ENCODE peak calls at places on chromosomes 13 and 19, in ten cellular contexts. One of them, this sample, is unnamed.

GRCh38 chr19:16429066-16429758 is 42.6 kb downstream of the EPS15L1 start:
- DNase-seq in psoas muscle: peak
- DNase-seq in fibroblast of lung: no peak
- DNase-seq in GM10248: no peak
- DNase-seq in heart right ventricle: peak
- DNase-seq in neural crest cell: no peak
- DNase-seq in colonic mucosa: no peak
- DNase-seq in RWPE1: peak
- DNase-seq in bronchial epithelial cell: peak
- DNase-seq in fibroblast of mammary gland: no peak
- DNase-seq in this sample: no peak

GRCh38 chr13:100464006-100464405 is 124.6 kb downstream of the GGACT start:
- DNase-seq in psoas muscle: no peak
- DNase-seq in fibroblast of lung: no peak
- DNase-seq in GM10248: no peak
- DNase-seq in heart right ventricle: no peak
- DNase-seq in neural crest cell: no peak
- DNase-seq in colonic mucosa: no peak
- DNase-seq in RWPE1: no peak
- DNase-seq in bronchial epithelial cell: no peak
- DNase-seq in fibroblast of mammary gland: no peak
- DNase-seq in this sample: no peak

GRCh38 chr19:4097501-4097900 is 26.4 kb downstream of the MAP2K2 start:
- DNase-seq in psoas muscle: peak
- DNase-seq in fibroblast of lung: no peak
- DNase-seq in GM10248: no peak
- DNase-seq in heart right ventricle: peak
- DNase-seq in neural crest cell: no peak
- DNase-seq in colonic mucosa: no peak
- DNase-seq in RWPE1: no peak
- DNase-seq in bronchial epithelial cell: no peak
- DNase-seq in fibroblast of mammary gland: no peak
- DNase-seq in this sample: no peak

GRCh38 chr19:5170329-5170745 is 170.3 kb downstream of the PTPRS start:
- DNase-seq in psoas muscle: no peak
- DNase-seq in fibroblast of lung: no peak
- DNase-seq in GM10248: no peak
- DNase-seq in heart right ventricle: no peak
- DNase-seq in neural crest cell: peak
- DNase-seq in colonic mucosa: peak
- DNase-seq in RWPE1: no peak
- DNase-seq in bronchial epithelial cell: no peak
- DNase-seq in fibroblast of mammary gland: no peak
- DNase-seq in this sample: peak

GRCh38 chr19:54248016-54248601 is 5.5 kb upstream of the LILRA6 start:
- DNase-seq in psoas muscle: no peak
- DNase-seq in fibroblast of lung: no peak
- DNase-seq in GM10248: no peak
- DNase-seq in heart right ventricle: no peak
- DNase-seq in neural crest cell: no peak
- DNase-seq in colonic mucosa: no peak
- DNase-seq in RWPE1: no peak
- DNase-seq in bronchial epithelial cell: no peak
- DNase-seq in fibroblast of mammary gland: peak
- DNase-seq in this sample: no peak

GRCh38 chr19:51971624-51972023 is 15.0 kb downstream of the ZNF350 start:
- DNase-seq in psoas muscle: no peak
- DNase-seq in fibroblast of lung: peak
- DNase-seq in GM10248: no peak
- DNase-seq in heart right ventricle: no peak
- DNase-seq in neural crest cell: no peak
- DNase-seq in colonic mucosa: no peak
- DNase-seq in RWPE1: no peak
- DNase-seq in bronchial epithelial cell: no peak
- DNase-seq in fibroblast of mammary gland: peak
- DNase-seq in this sample: peak

GRCh38 chr13:39297664-39298171 is 259.5 kb downstream of the NHLRC3 start:
- DNase-seq in psoas muscle: no peak
- DNase-seq in fibroblast of lung: no peak
- DNase-seq in GM10248: no peak
- DNase-seq in heart right ventricle: no peak
- DNase-seq in neural crest cell: no peak
- DNase-seq in colonic mucosa: no peak
- DNase-seq in RWPE1: no peak
- DNase-seq in bronchial epithelial cell: no peak
- DNase-seq in fibroblast of mammary gland: no peak
- DNase-seq in this sample: no peak

GRCh38 chr13:78443839-78444238 is 159.5 kb downstream of the POU4F1 start:
- DNase-seq in psoas muscle: no peak
- DNase-seq in fibroblast of lung: no peak
- DNase-seq in GM10248: no peak
- DNase-seq in heart right ventricle: no peak
- DNase-seq in neural crest cell: no peak
- DNase-seq in colonic mucosa: no peak
- DNase-seq in RWPE1: no peak
- DNase-seq in bronchial epithelial cell: no peak
- DNase-seq in fibroblast of mammary gland: no peak
- DNase-seq in this sample: no peak

GRCh38 chr13:26502826-26503225 is 54.7 kb upstream of the WASF3 start:
- DNase-seq in psoas muscle: peak
- DNase-seq in fibroblast of lung: peak
- DNase-seq in GM10248: no peak
- DNase-seq in heart right ventricle: no peak
- DNase-seq in neural crest cell: no peak
- DNase-seq in colonic mucosa: no peak
- DNase-seq in RWPE1: no peak
- DNase-seq in bronchial epithelial cell: peak
- DNase-seq in fibroblast of mammary gland: peak
- DNase-seq in this sample: no peak

GRCh38 chr19:48991823-48992570 is 1.1 kb downstream of the GYS1 start:
- DNase-seq in psoas muscle: peak
- DNase-seq in fibroblast of lung: peak
- DNase-seq in GM10248: peak
- DNase-seq in heart right ventricle: peak
- DNase-seq in neural crest cell: no peak
- DNase-seq in colonic mucosa: peak
- DNase-seq in RWPE1: peak
- DNase-seq in bronchial epithelial cell: peak
- DNase-seq in fibroblast of mammary gland: peak
- DNase-seq in this sample: no peak

GRCh38 chr19:5091576-5092215 is 122.8 kb downstream of the KDM4B start:
- DNase-seq in psoas muscle: peak
- DNase-seq in fibroblast of lung: no peak
- DNase-seq in GM10248: no peak
- DNase-seq in heart right ventricle: no peak
- DNase-seq in neural crest cell: no peak
- DNase-seq in colonic mucosa: no peak
- DNase-seq in RWPE1: no peak
- DNase-seq in bronchial epithelial cell: no peak
- DNase-seq in fibroblast of mammary gland: peak
- DNase-seq in this sample: peak

GRCh38 chr13:94313321-94313720 is 166.2 kb downstream of the DCT start:
- DNase-seq in psoas muscle: no peak
- DNase-seq in fibroblast of lung: no peak
- DNase-seq in GM10248: no peak
- DNase-seq in heart right ventricle: no peak
- DNase-seq in neural crest cell: no peak
- DNase-seq in colonic mucosa: no peak
- DNase-seq in RWPE1: no peak
- DNase-seq in bronchial epithelial cell: no peak
- DNase-seq in fibroblast of mammary gland: peak
- DNase-seq in this sample: no peak

GRCh38 chr13:87123987-87124784 is 547.0 kb upstream of the SLITRK5 start:
- DNase-seq in psoas muscle: no peak
- DNase-seq in fibroblast of lung: peak
- DNase-seq in GM10248: no peak
- DNase-seq in heart right ventricle: peak
- DNase-seq in neural crest cell: no peak
- DNase-seq in colonic mucosa: no peak
- DNase-seq in RWPE1: peak
- DNase-seq in bronchial epithelial cell: peak
- DNase-seq in fibroblast of mammary gland: peak
- DNase-seq in this sample: peak

DNA sequence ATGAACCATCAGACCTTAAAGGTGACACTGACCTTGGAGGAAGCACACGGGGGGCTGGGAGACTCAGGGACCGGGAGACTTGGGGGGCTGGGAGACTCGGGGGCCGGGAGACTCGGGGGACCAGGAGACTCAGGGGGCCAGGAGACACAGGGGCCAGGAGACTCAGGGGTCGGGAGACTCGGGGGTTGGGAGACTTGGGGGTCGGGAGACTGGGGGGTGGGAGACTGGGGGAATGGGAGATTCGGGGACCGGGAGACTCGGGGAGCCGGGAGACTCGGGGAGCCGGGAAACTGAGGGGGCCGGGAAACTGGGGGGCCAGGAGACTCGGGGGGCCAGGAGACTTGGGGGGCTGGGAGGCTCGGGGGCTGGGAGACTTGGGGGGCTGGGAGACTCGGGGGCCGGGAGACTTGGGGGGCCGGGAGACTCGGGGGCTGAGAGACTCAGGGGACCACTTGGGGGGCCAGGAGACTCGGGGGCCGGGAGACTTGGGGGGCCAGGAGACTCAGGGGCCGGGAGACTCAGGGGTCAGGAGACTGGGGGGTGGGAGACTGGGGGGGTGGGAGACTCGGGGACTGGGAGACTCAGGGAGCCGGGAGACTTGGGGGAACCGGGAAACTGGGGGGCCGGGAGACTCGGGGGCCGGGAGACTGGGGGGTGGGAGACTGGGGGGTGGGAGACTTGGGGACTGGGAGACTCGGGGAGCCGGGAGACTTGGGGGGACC is 62.9 kb downstream of the RASA3 start:
- DNase-seq in psoas muscle: no peak
- DNase-seq in fibroblast of lung: no peak
- DNase-seq in GM10248: no peak
- DNase-seq in heart right ventricle: no peak
- DNase-seq in neural crest cell: no peak
- DNase-seq in colonic mucosa: no peak
- DNase-seq in RWPE1: no peak
- DNase-seq in bronchial epithelial cell: no peak
- DNase-seq in fibroblast of mammary gland: no peak
- DNase-seq in this sample: peak
- TF ChIP-seq CTCF in psoas muscle: no peak
- TF ChIP-seq CTCF in fibroblast of lung: no peak
- TF ChIP-seq CTCF in GM10248: no peak
- TF ChIP-seq CTCF in heart right ventricle: no peak
- TF ChIP-seq CTCF in neural crest cell: no peak
- TF ChIP-seq CTCF in colonic mucosa: no peak
- TF ChIP-seq CTCF in RWPE1: no peak
- TF ChIP-seq CTCF in bronchial epithelial cell: no peak
- TF ChIP-seq CTCF in fibroblast of mammary gland: no peak
- TF ChIP-seq CTCF in this sample: no peak

GRCh38 chr19:7845390-7846179 is 15.6 kb downstream of the EVI5L start:
- DNase-seq in psoas muscle: no peak
- DNase-seq in fibroblast of lung: no peak
- DNase-seq in GM10248: no peak
- DNase-seq in heart right ventricle: no peak
- DNase-seq in neural crest cell: no peak
- DNase-seq in colonic mucosa: no peak
- DNase-seq in RWPE1: no peak
- DNase-seq in bronchial epithelial cell: no peak
- DNase-seq in fibroblast of mammary gland: no peak
- DNase-seq in this sample: no peak

GRCh38 chr19:7843521-7843920 is 13.5 kb downstream of the EVI5L start:
- DNase-seq in psoas muscle: no peak
- DNase-seq in fibroblast of lung: no peak
- DNase-seq in GM10248: no peak
- DNase-seq in heart right ventricle: no peak
- DNase-seq in neural crest cell: no peak
- DNase-seq in colonic mucosa: no peak
- DNase-seq in RWPE1: no peak
- DNase-seq in bronchial epithelial cell: no peak
- DNase-seq in fibroblast of mammary gland: no peak
- DNase-seq in this sample: no peak

GRCh38 chr19:7846247-7846646 is 16.2 kb downstream of the EVI5L start:
- DNase-seq in psoas muscle: no peak
- DNase-seq in fibroblast of lung: no peak
- DNase-seq in GM10248: no peak
- DNase-seq in heart right ventricle: no peak
- DNase-seq in neural crest cell: no peak
- DNase-seq in colonic mucosa: no peak
- DNase-seq in RWPE1: no peak
- DNase-seq in bronchial epithelial cell: no peak
- DNase-seq in fibroblast of mammary gland: no peak
- DNase-seq in this sample: no peak

GRCh38 chr19:7844405-7844804 is 14.4 kb downstream of the EVI5L start:
- DNase-seq in psoas muscle: no peak
- DNase-seq in fibroblast of lung: no peak
- DNase-seq in GM10248: no peak
- DNase-seq in heart right ventricle: no peak
- DNase-seq in neural crest cell: no peak
- DNase-seq in colonic mucosa: no peak
- DNase-seq in RWPE1: no peak
- DNase-seq in bronchial epithelial cell: no peak
- DNase-seq in fibroblast of mammary gland: no peak
- DNase-seq in this sample: no peak

DNA sequence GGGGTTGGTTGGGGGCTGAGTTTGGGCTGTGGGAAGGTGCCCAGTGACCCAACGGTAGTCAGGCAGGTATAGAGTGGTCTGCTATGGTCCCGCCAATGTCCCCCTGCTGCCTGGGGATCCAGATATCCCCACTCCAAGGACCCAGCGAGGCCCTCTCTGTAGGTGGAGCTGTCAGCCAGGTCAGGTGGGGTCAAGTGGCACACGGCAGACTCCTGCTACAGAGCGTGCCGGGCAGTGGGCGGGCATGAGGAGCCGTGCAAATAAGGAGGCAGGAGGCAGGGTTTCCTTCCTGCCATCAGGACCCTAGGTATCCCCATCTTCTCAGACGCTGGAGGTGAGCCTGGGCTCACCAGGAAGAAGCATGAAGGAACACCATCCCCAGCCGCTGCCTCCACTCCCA is 14.9 kb downstream of the EVI5L start:
- DNase-seq in psoas muscle: no peak
- DNase-seq in fibroblast of lung: no peak
- DNase-seq in GM10248: no peak
- DNase-seq in heart right ventricle: no peak
- DNase-seq in neural crest cell: no peak
- DNase-seq in colonic mucosa: no peak
- DNase-seq in RWPE1: no peak
- DNase-seq in bronchial epithelial cell: no peak
- DNase-seq in fibroblast of mammary gland: no peak
- DNase-seq in this sample: no peak
- TF ChIP-seq CTCF in psoas muscle: no peak
- TF ChIP-seq CTCF in fibroblast of lung: no peak
- TF ChIP-seq CTCF in GM10248: no peak
- TF ChIP-seq CTCF in heart right ventricle: no peak
- TF ChIP-seq CTCF in neural crest cell: no peak
- TF ChIP-seq CTCF in colonic mucosa: no peak
- TF ChIP-seq CTCF in RWPE1: no peak
- TF ChIP-seq CTCF in bronchial epithelial cell: no peak
- TF ChIP-seq CTCF in fibroblast of mammary gland: no peak
- TF ChIP-seq CTCF in this sample: no peak

GRCh38 chr13:93004919-93005318 is 221.7 kb upstream of the GPC6 start:
- DNase-seq in psoas muscle: no peak
- DNase-seq in fibroblast of lung: no peak
- DNase-seq in GM10248: no peak
- DNase-seq in heart right ventricle: no peak
- DNase-seq in neural crest cell: no peak
- DNase-seq in colonic mucosa: no peak
- DNase-seq in RWPE1: no peak
- DNase-seq in bronchial epithelial cell: peak
- DNase-seq in fibroblast of mammary gland: peak
- DNase-seq in this sample: no peak
- TF ChIP-seq CTCF in psoas muscle: no peak
- TF ChIP-seq CTCF in fibroblast of lung: no peak
- TF ChIP-seq CTCF in GM10248: no peak
- TF ChIP-seq CTCF in heart right ventricle: no peak
- TF ChIP-seq CTCF in neural crest cell: peak
- TF ChIP-seq CTCF in colonic mucosa: no peak
- TF ChIP-seq CTCF in RWPE1: no peak
- TF ChIP-seq CTCF in bronchial epithelial cell: peak
- TF ChIP-seq CTCF in fibroblast of mammary gland: peak
- TF ChIP-seq CTCF in this sample: no peak

GRCh38 chr13:61685683-61686013 is 270.0 kb upstream of the PCDH20 start:
- DNase-seq in psoas muscle: no peak
- DNase-seq in fibroblast of lung: no peak
- DNase-seq in GM10248: no peak
- DNase-seq in heart right ventricle: no peak
- DNase-seq in neural crest cell: no peak
- DNase-seq in colonic mucosa: no peak
- DNase-seq in RWPE1: no peak
- DNase-seq in bronchial epithelial cell: peak
- DNase-seq in fibroblast of mammary gland: no peak
- DNase-seq in this sample: peak
- TF ChIP-seq CTCF in psoas muscle: no peak
- TF ChIP-seq CTCF in fibroblast of lung: no peak
- TF ChIP-seq CTCF in GM10248: no peak
- TF ChIP-seq CTCF in heart right ventricle: no peak
- TF ChIP-seq CTCF in neural crest cell: peak
- TF ChIP-seq CTCF in colonic mucosa: no peak
- TF ChIP-seq CTCF in RWPE1: no peak
- TF ChIP-seq CTCF in bronchial epithelial cell: peak
- TF ChIP-seq CTCF in fibroblast of mammary gland: no peak
- TF ChIP-seq CTCF in this sample: peak

This sample was measured in nephron progenitor cell.